ENCODE peak calls at places on chromosomes 7 and 10, in seven cellular contexts. L is MM.1S, D is neuronal stem cell, W is colonic mucosa, R is upper lobe of right lung, V is HepG2, G is A549. U is an unnamed sample. For H3K4me1, the result is how much of the 10 kb centered on the place peaks cover.

GRCh38 chr10:103616705-103617361 is 123.3 kb downstream of the NEURL1 start:
- DNase-seq in L (no peak), W (peak), V (no peak), G (no peak), D (no peak), R (no peak), U (peak)

GRCh38 chr10:112374724-112375541 is 1.0 kb downstream of the ACSL5 start:
- DNase-seq in D (no peak), R (no peak), W (peak), V (peak), L (peak), G (no peak), U (no peak)

GRCh38 chr7:20033621-20034200 is 183.5 kb downstream of the MACC1 start:
- DNase-seq in W (no peak), R (no peak), V (no peak), D (no peak), L (no peak), G (peak), U (no peak)

GRCh38 chr7:111096997-111097396 is 6.1 kb downstream of the LRRN3 start:
- DNase-seq in R (no peak), L (no peak), W (no peak), V (no peak), G (no peak), D (peak), U (no peak)

GRCh38 chr10:266974-267425 is 131.7 kb downstream of the ZMYND11 start:
- DNase-seq in R (no peak), W (no peak), D (no peak), L (no peak), G (peak), V (no peak), U (no peak)

GRCh38 chr10:15997313-15997712 is 137.0 kb upstream of the MINDY3 start:
- DNase-seq in D (no peak), W (no peak), G (no peak), R (no peak), L (no peak), V (no peak), U (no peak)

GRCh38 chr7:17123020-17123419 is 175.4 kb upstream of the AHR start:
- DNase-seq in V (no peak), W (no peak), R (no peak), D (no peak), L (peak), G (peak), U (no peak)

GRCh38 chr10:113335603-113336002 is 217.2 kb upstream of the HABP2 start:
- DNase-seq in R (no peak), D (no peak), W (no peak), L (no peak), G (no peak), V (no peak), U (no peak)

GRCh38 chr10:70474780-70475179 is 3.8 kb upstream of the PALD1 start:
- DNase-seq in L (no peak), V (no peak), R (no peak), W (no peak), D (no peak), G (peak), U (no peak)

GRCh38 chr10:5659702-5660528 is 6.5 kb downstream of the ASB13 start:
- DNase-seq in D (no peak), R (peak), W (peak), G (peak), V (peak), L (no peak), U (peak)

GRCh38 chr7:44541028-44541869 is at the start of gene NPC1L1:
- DNase-seq in R (peak), V (peak), L (no peak), W (no peak), G (no peak), D (no peak), U (peak)

GRCh38 chr7:90412458-90413184 is 9.4 kb downstream of the CLDN12 start:
- DNase-seq in L (peak), V (peak), W (peak), G (peak), R (peak), D (no peak), U (peak)

GRCh38 chr10:118332247-118332646 is 9.9 kb downstream of the FAM204A start:
- DNase-seq in L (peak), V (no peak), R (no peak), G (peak), D (no peak), W (no peak), U (no peak)

GRCh38 chr7:23242321-23242720 is 4.3 kb upstream of the GPNMB start:
- DNase-seq in W (no peak), G (no peak), L (peak), D (no peak), R (no peak), V (no peak), U (no peak)

GRCh38 chr7:26439502-26440252 is 148.0 kb downstream of the SNX10 start:
- DNase-seq in V (no peak), W (no peak), R (no peak), D (no peak), G (no peak), L (no peak), U (no peak)

GRCh38 chr10:130495116-130495862 is 359.1 kb downstream of the GLRX3 start:
- DNase-seq in R (no peak), G (no peak), V (no peak), L (no peak), W (no peak), D (no peak), U (peak)

GRCh38 chr10:7666253-7667023 is at the start of gene ITIH5:
- DNase-seq in V (no peak), D (peak), R (no peak), W (no peak), L (no peak), G (no peak), U (peak)

GRCh38 chr10:122263971-122264370 is 7.1 kb upstream of the BTBD16 start:
- DNase-seq in W (no peak), R (no peak), D (no peak), L (no peak), V (peak), G (peak), U (no peak)

GRCh38 chr7:116543664-116544063 is 18.8 kb downstream of the CAV1 start:
- DNase-seq in G (no peak), L (no peak), D (no peak), R (no peak), W (no peak), V (no peak), U (no peak)

GRCh38 chr10:21020545-21020944 is 123.4 kb upstream of the NEBL start:
- DNase-seq in W (peak), L (peak), G (peak), V (peak), R (no peak), D (no peak), U (no peak)

GRCh38 chr7:1666251-1666778 is 3.8 kb upstream of the ELFN1 start:
- DNase-seq in R (peak), W (no peak), G (peak), L (no peak), D (no peak), V (no peak), U (peak)

GRCh38 chr10:74433993-74434392 is 283.0 kb downstream of the ADK start:
- DNase-seq in V (no peak), W (no peak), D (no peak), G (no peak), R (no peak), L (no peak), U (no peak)

GRCh38 chr7:146683439-146683838 is 566.8 kb downstream of the CNTNAP2 start:
- DNase-seq in W (no peak), V (no peak), D (no peak), L (no peak), G (no peak), R (no peak), U (no peak)

GRCh38 chr10:21506351-21506750 is 19.1 kb downstream of the SKIDA1 start:
- DNase-seq in G (no peak), L (no peak), R (no peak), D (no peak), W (no peak), V (no peak), U (no peak)

GRCh38 chr7:22821702-22822485 is 755 bp downstream of the TOMM7 start:
- DNase-seq in D (no peak), L (no peak), G (no peak), W (peak), V (no peak), R (no peak), U (no peak)

GRCh38 chr10:8913720-8914119 is 859.2 kb downstream of the GATA3 start:
- DNase-seq in D (no peak), W (no peak), R (no peak), L (no peak), V (no peak), G (peak), U (no peak)

GRCh38 chr10:35211390-35211789 is 84.7 kb downstream of the CREM start:
- DNase-seq in R (no peak), G (no peak), W (no peak), D (no peak), L (no peak), V (peak), U (no peak)

GRCh38 chr10:60414877-60415585 is 25.4 kb upstream of the ANK3 start:
- DNase-seq in D (no peak), V (no peak), G (peak), W (no peak), R (no peak), L (no peak), U (no peak)

GRCh38 chr10:71878327-71879034 is 27.4 kb upstream of the PSAP start:
- DNase-seq in W (no peak), L (no peak), G (no peak), D (no peak), R (no peak), V (no peak), U (no peak)

GRCh38 chr10:47257396-47258120 is 42.4 kb upstream of the GDF10 start:
- DNase-seq in R (no peak), G (no peak), D (no peak), V (no peak), W (no peak), L (peak), U (no peak)

GRCh38 chr10:43124574-43125273 is 13.5 kb upstream of the CSGALNACT2 start:
- DNase-seq in D (no peak), R (no peak), V (no peak), L (no peak), G (no peak), W (no peak), U (peak)

GRCh38 chr7:55555160-55555559 is 17.1 kb downstream of the VOPP1 start:
- DNase-seq in D (no peak), W (peak), G (no peak), R (no peak), V (no peak), L (no peak), U (no peak)
- H3K4me1 ChIP-seq in D (under half), W (under half), G (under half), R (under half), V (under half), L (half or more), U (under half)

DNA sequence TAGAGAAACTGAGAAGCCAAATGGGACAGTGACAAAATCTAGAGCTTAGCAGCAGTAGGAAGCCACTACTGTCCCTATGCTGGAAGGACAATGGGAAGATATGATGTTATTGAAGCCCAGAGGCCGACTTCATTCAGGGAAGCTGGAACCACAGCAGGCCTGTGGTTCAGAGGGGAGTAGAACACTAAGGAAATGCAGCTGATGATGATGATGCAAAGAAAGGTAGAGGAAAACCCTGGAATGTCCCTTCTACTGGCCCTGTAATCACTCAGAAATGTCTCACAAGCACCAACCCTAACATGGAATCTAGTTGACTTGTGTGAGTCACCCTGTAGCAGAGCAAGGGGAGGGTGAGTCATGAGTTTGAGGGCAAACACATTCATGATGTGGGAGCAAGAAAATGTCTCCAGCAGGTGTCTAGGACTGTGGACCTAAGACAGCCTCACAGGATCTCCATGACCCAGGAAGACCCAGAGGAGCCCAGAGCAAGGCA is 37.1 kb upstream of the LRRC17 start:
- DNase-seq in R (no peak), V (peak), G (peak), W (no peak), L (no peak), D (no peak), U (no peak)
- H3K4me1 ChIP-seq in R (under half), V (half or more), G (half or more), W (under half), L (under half), D (under half), U (under half)

GRCh38 chr7:98945852-98946251 is 67.5 kb downstream of the TRRAP start:
- DNase-seq in G (no peak), R (no peak), D (no peak), V (no peak), L (no peak), W (no peak), U (no peak)
- H3K4me1 ChIP-seq in G (under half), R (under half), D (under half), V (under half), L (under half), W (under half), U (under half)

GRCh38 chr7:30026229-30027064 is at the start of gene FKBP14:
- DNase-seq in W (peak), V (peak), D (peak), L (peak), G (peak), R (peak), U (peak)
- H3K4me1 ChIP-seq in W (under half), V (half or more), D (under half), L (under half), G (under half), R (under half), U (under half)

DNA sequence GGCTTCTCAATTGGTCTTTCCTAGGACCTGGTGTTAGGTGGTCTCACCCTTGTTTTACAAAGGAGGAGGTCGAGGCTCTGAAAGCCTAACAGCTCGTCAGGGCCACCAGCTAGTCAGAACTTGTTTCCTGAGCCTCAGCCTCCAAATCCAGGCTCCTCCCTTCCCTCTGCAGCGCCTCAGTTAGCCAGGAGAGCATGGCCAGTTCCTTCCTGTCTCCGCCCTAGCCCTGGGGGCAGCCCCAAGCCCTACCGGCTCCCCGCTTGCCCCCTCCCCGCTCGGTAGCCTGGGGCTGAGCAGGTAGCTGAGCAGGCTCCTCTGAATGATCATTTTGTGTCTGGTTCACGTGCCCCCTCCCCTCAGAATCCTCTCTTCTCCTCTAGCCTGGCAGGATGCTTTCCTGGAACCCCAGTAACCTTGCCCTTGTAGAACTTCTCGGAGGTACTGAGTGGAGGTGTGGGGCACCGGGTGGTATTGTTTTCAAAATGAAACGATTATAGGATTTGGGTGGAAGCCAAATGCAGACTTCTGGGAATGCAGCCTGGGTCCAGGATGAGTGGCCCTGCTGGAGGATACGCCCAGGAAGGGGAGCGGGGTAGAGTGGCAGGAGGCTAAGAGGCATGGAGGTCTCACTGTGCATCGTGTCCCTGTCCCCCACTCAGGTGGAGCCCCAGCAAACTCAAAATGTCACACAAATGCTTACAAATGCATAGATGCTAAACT is 109.3 kb upstream of the PPIF start:
- DNase-seq in V (no peak), L (no peak), D (no peak), G (no peak), R (no peak), W (no peak), U (peak)
- H3K4me1 ChIP-seq in V (under half), L (under half), D (under half), G (under half), R (half or more), W (under half), U (under half)

GRCh38 chr7:24917510-24918239 is 62.3 kb downstream of the OSBPL3 start:
- DNase-seq in D (no peak), L (peak), G (no peak), V (no peak), W (no peak), R (no peak), U (no peak)

GRCh38 chr7:24923172-24923865 is 56.7 kb downstream of the OSBPL3 start:
- DNase-seq in G (no peak), L (no peak), R (peak), D (no peak), W (no peak), V (no peak), U (no peak)

GRCh38 chr7:24922099-24922773 is 57.7 kb downstream of the OSBPL3 start:
- DNase-seq in R (no peak), G (no peak), L (no peak), D (no peak), V (no peak), W (no peak), U (no peak)

GRCh38 chr7:24924375-24924774 is 55.6 kb downstream of the OSBPL3 start:
- DNase-seq in L (no peak), W (no peak), R (no peak), G (no peak), V (no peak), D (no peak), U (no peak)

GRCh38 chr7:24920702-24921679 is 59.0 kb downstream of the OSBPL3 start:
- DNase-seq in G (no peak), V (no peak), R (peak), D (no peak), L (no peak), W (no peak), U (no peak)
- H3K4me1 ChIP-seq in G (under half), V (under half), R (under half), D (under half), L (under half), W (under half), U (under half)

GRCh38 chr10:29735628-29736324 is 101.0 kb upstream of the SVIL start:
- DNase-seq in V (peak), D (peak), L (peak), W (peak), R (peak), G (peak), U (peak)

GRCh38 chr10:29734980-29735627 is 100.3 kb upstream of the SVIL start:
- DNase-seq in R (peak), W (peak), G (peak), D (peak), L (peak), V (no peak), U (peak)

GRCh38 chr10:29733323-29733722 is 98.6 kb upstream of the SVIL start:
- DNase-seq in L (no peak), G (no peak), V (no peak), W (no peak), R (no peak), D (no peak), U (no peak)

GRCh38 chr10:29732918-29733317 is 98.1 kb upstream of the SVIL start:
- DNase-seq in G (no peak), R (no peak), D (no peak), L (no peak), V (no peak), W (no peak), U (no peak)

DNA sequence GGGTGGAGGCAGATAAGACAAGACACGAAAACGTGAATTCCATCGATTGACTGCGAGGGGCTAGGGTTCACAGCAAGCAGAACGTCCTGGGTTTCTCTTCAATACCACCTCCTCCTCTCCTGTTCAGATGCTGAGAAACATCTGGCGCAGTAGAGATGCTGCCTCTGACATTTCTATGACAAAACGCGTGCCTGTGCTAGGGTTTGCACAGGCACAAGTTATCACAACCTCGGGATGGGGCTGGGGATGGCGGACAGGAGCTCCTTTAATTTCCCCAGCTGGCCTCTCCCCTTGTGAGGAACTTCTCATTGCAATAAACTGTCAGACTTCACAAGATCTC is 99.8 kb upstream of the SVIL start:
- DNase-seq in W (peak), L (no peak), G (no peak), V (no peak), R (no peak), D (no peak), U (no peak)
- H3K4me1 ChIP-seq in W (under half), L (under half), G (under half), V (under half), R (under half), D (under half), U (under half)

GRCh38 chr10:51000976-51001375 is 73.3 kb upstream of the PRKG1 start:
- DNase-seq in R (no peak), G (no peak), W (no peak), V (no peak), L (no peak), D (no peak), U (no peak)

GRCh38 chr10:50999163-50999562 is 75.1 kb upstream of the PRKG1 start:
- DNase-seq in L (no peak), W (no peak), D (no peak), R (no peak), G (no peak), V (no peak), U (no peak)

GRCh38 chr10:51000164-51000563 is 74.1 kb upstream of the PRKG1 start:
- DNase-seq in W (no peak), R (no peak), V (no peak), G (no peak), D (no peak), L (no peak), U (no peak)

GRCh38 chr10:51005551-51005950 is 68.7 kb upstream of the PRKG1 start:
- DNase-seq in G (no peak), D (no peak), W (no peak), L (no peak), V (no peak), R (no peak), U (no peak)

DNA sequence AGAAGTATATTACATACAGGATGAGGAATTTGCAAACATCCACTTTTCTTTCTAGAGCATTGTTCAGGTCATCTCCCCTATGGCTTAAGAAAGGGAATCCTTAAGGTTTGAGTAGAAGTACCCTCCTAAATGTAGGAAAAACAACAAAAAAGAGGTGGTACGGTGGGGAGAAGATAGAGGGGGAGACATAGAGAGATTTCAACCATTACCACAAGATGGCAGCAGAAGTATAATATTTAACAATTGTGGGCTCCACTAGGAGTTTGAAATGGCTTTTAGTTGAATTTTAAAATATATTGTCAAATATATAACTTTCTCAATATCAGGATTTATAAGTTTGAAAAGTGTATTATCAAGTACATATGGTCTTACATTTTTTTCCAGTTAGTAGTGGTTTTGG is 72.7 kb upstream of the PRKG1 start:
- DNase-seq in W (no peak), R (no peak), V (no peak), L (no peak), D (no peak), G (no peak), U (no peak)
- H3K4me1 ChIP-seq in W (under half), R (under half), V (under half), L (under half), D (under half), G (under half), U (under half)